ENCODE peak calls at places on chromosome 17, in five cellular contexts. One of them, this sample, is unnamed.
A peak's percentile ranks its signal among the peaks of the same experiment; 100 is the strongest.

GRCh38 chr17:10099051-10099571 is 99.3 kb downstream of the GAS7 start:
- DNase-seq in A549: no peak
- DNase-seq in IMR-90: peak; percentile 57
- DNase-seq in esophagus squamous epithelium: no peak
- DNase-seq in endothelial cell of umbilical vein: no peak
- DNase-seq in this sample: no peak

GRCh38 chr17:1160591-1161041 is 19.2 kb downstream of the ABR start:
- DNase-seq in A549: no peak
- DNase-seq in IMR-90: no peak
- DNase-seq in esophagus squamous epithelium: no peak
- DNase-seq in endothelial cell of umbilical vein: no peak
- DNase-seq in this sample: no peak

GRCh38 chr17:32142038-32142856 is at the start of gene RHOT1:
- DNase-seq in A549: peak; percentile 87
- DNase-seq in IMR-90: peak; percentile 90
- DNase-seq in esophagus squamous epithelium: no peak
- DNase-seq in endothelial cell of umbilical vein: peak; percentile 83
- DNase-seq in this sample: peak; percentile 96

GRCh38 chr17:77409282-77410161 is 268.8 kb downstream of the SEC14L1 start:
- DNase-seq in A549: no peak
- DNase-seq in IMR-90: peak; percentile 58
- DNase-seq in esophagus squamous epithelium: no peak
- DNase-seq in endothelial cell of umbilical vein: no peak
- DNase-seq in this sample: no peak

GRCh38 chr17:43661699-43662431 is at the start of gene MEOX1:
- DNase-seq in A549: no peak
- DNase-seq in IMR-90: peak; percentile 82
- DNase-seq in esophagus squamous epithelium: no peak
- DNase-seq in endothelial cell of umbilical vein: no peak
- DNase-seq in this sample: no peak

GRCh38 chr17:28551421-28552186 is 820 bp downstream of the UNC119 start:
- DNase-seq in A549: no peak
- DNase-seq in IMR-90: no peak
- DNase-seq in esophagus squamous epithelium: no peak
- DNase-seq in endothelial cell of umbilical vein: peak; percentile 24
- DNase-seq in this sample: peak; percentile 76

GRCh38 chr17:82283208-82283749 is 9.8 kb upstream of the CSNK1D start:
- DNase-seq in A549: peak; percentile 69
- DNase-seq in IMR-90: peak; percentile 93
- DNase-seq in esophagus squamous epithelium: no peak
- DNase-seq in endothelial cell of umbilical vein: no peak
- DNase-seq in this sample: no peak

GRCh38 chr17:65278050-65278819 is 141.1 kb downstream of the RGS9 start:
- DNase-seq in A549: peak; percentile 87
- DNase-seq in IMR-90: peak; percentile 62
- DNase-seq in esophagus squamous epithelium: no peak
- DNase-seq in endothelial cell of umbilical vein: peak; percentile 58
- DNase-seq in this sample: no peak

GRCh38 chr17:75765981-75766380 is 989 bp upstream of the GALK1 start:
- DNase-seq in A549: no peak
- DNase-seq in IMR-90: no peak
- DNase-seq in esophagus squamous epithelium: no peak
- DNase-seq in endothelial cell of umbilical vein: no peak
- DNase-seq in this sample: peak; percentile 73

GRCh38 chr17:64984776-64985521 is 65.7 kb upstream of the LRRC37A3 start:
- DNase-seq in A549: no peak
- DNase-seq in IMR-90: peak; percentile 23
- DNase-seq in esophagus squamous epithelium: no peak
- DNase-seq in endothelial cell of umbilical vein: peak; percentile 34
- DNase-seq in this sample: no peak

GRCh38 chr17:7932483-7932891 is 481 bp downstream of the CNTROB start:
- DNase-seq in A549: peak; percentile 73
- DNase-seq in IMR-90: peak; percentile 21
- DNase-seq in esophagus squamous epithelium: no peak
- DNase-seq in endothelial cell of umbilical vein: peak; percentile 48
- DNase-seq in this sample: peak; percentile 84

GRCh38 chr17:58370309-58370708 is 18.3 kb upstream of the SUPT4H1 start:
- DNase-seq in A549: no peak
- DNase-seq in IMR-90: no peak
- DNase-seq in esophagus squamous epithelium: no peak
- DNase-seq in endothelial cell of umbilical vein: no peak
- DNase-seq in this sample: no peak
- H3K4me1 ChIP-seq in A549: peaks cover 4% of the 10 kb centered on the region
- H3K4me1 ChIP-seq in IMR-90: no peaks in the 10 kb centered on the region
- H3K4me1 ChIP-seq in esophagus squamous epithelium: peaks cover 11% of the 10 kb centered on the region
- H3K4me1 ChIP-seq in endothelial cell of umbilical vein: no peaks in the 10 kb centered on the region
- H3K4me1 ChIP-seq in this sample: no peaks in the 10 kb centered on the region

DNA sequence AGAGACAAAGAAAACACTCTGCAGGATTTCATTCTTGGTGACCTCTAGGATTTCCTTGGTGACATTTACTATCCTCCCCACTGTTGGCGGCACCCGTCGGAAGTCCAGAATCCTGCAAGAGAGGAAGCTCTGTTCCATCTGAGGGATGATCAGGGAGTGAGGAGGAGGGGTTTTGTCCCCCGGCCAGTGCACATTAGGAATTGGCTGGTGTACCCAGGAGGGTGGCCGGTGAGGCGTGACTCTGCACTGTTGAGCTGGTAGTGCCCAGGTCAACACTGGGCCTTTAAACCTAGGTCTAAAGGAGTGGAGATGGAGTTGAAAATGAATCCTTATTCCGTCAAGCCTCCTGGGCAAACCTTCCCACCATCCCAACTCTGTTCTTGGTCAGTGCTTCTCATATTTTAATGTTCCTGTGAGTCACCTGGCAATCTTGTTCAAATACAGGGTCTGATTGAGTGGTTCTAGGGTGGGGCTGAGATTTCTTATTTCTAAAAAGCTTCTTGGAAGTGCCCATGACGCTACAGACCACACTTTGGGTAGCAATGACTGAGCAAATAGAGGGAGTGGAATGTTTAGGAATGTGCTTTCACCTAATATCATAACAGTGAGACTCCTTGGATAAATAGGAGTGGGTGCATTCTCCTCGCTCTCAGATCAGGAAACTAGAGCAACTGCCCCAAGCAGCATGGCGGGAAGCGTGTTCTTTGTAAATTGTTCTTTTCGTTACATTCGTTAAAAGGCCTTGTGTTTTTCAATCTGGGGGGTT is 30.7 kb downstream of the PRKAR1A start:
- DNase-seq in A549: no peak
- DNase-seq in IMR-90: no peak
- DNase-seq in esophagus squamous epithelium: no peak
- DNase-seq in endothelial cell of umbilical vein: no peak
- DNase-seq in this sample: no peak
- TF ChIP-seq POLR2A in A549: no peak
- TF ChIP-seq POLR2A in IMR-90: no peak
- TF ChIP-seq POLR2A in esophagus squamous epithelium: no peak
- TF ChIP-seq POLR2A in endothelial cell of umbilical vein: no peak
- TF ChIP-seq POLR2A in this sample: no peak

GRCh38 chr17:29732613-29733012 is 109.9 kb upstream of the CORO6 start:
- DNase-seq in A549: no peak
- DNase-seq in IMR-90: peak; percentile 9
- DNase-seq in esophagus squamous epithelium: no peak
- DNase-seq in endothelial cell of umbilical vein: no peak
- DNase-seq in this sample: no peak

GRCh38 chr17:29728490-29728889 is 105.8 kb upstream of the CORO6 start:
- DNase-seq in A549: no peak
- DNase-seq in IMR-90: no peak
- DNase-seq in esophagus squamous epithelium: no peak
- DNase-seq in endothelial cell of umbilical vein: no peak
- DNase-seq in this sample: no peak

GRCh38 chr17:29733151-29733550 is 110.4 kb upstream of the CORO6 start:
- DNase-seq in A549: no peak
- DNase-seq in IMR-90: peak; percentile 42
- DNase-seq in esophagus squamous epithelium: no peak
- DNase-seq in endothelial cell of umbilical vein: no peak
- DNase-seq in this sample: no peak

GRCh38 chr17:29732209-29732608 is 109.5 kb upstream of the CORO6 start:
- DNase-seq in A549: no peak
- DNase-seq in IMR-90: no peak
- DNase-seq in esophagus squamous epithelium: no peak
- DNase-seq in endothelial cell of umbilical vein: no peak
- DNase-seq in this sample: no peak

DNA sequence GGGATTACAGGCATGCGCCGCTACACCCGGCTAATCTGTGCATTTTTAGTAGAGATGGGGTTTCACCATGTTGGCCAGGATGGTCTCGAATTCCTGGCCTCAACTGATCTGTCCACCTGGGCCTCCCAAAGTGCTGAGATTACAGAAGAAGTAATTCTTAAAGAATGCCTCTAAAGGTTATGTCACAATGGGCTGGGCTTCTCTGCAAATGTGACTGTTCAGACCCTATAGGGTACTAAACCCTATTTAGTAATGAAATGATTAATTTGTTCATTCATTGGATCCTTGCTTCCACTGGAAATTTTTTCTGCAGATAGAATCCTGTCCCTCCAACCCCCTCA is 108.8 kb upstream of the CORO6 start:
- DNase-seq in A549: no peak
- DNase-seq in IMR-90: no peak
- DNase-seq in esophagus squamous epithelium: no peak
- DNase-seq in endothelial cell of umbilical vein: no peak
- DNase-seq in this sample: no peak
- H3K4me1 ChIP-seq in A549: peaks cover 51% of the 10 kb centered on the region
- H3K4me1 ChIP-seq in IMR-90: peaks cover 28% of the 10 kb centered on the region
- H3K4me1 ChIP-seq in esophagus squamous epithelium: peaks cover 12% of the 10 kb centered on the region
- H3K4me1 ChIP-seq in endothelial cell of umbilical vein: peaks cover 29% of the 10 kb centered on the region
- H3K4me1 ChIP-seq in this sample: peaks cover 96% of the 10 kb centered on the region

DNA sequence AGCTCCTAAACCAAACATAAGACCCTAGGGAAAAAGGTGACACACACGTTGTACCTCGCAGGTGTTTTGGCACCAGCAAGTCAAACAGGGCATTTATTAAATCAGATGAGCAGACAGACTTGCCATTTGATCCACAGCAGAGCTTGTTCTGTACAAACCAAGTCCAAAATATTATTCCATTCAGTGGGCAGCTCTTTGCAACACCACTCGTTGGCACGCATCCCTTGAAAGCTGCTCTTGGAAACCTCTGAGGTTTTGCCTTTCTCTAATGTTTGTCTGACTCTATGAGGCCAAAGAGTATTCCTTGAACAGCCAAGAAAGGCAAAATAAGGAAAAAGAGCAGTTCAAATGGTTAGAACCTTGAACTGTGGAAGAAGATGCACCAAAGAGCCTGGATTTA is 12.7 kb downstream of the TMEM100 start:
- DNase-seq in A549: no peak
- DNase-seq in IMR-90: no peak
- DNase-seq in esophagus squamous epithelium: no peak
- DNase-seq in endothelial cell of umbilical vein: no peak
- DNase-seq in this sample: no peak
- TF ChIP-seq POLR2A in A549: no peak
- TF ChIP-seq POLR2A in IMR-90: no peak
- TF ChIP-seq POLR2A in esophagus squamous epithelium: no peak
- TF ChIP-seq POLR2A in endothelial cell of umbilical vein: no peak
- TF ChIP-seq POLR2A in this sample: no peak

GRCh38 chr17:41523225-41523593 is 4.5 kb upstream of the KRT15 start:
- DNase-seq in A549: no peak
- DNase-seq in IMR-90: no peak
- DNase-seq in esophagus squamous epithelium: no peak
- DNase-seq in endothelial cell of umbilical vein: no peak
- DNase-seq in this sample: no peak
- H3K4me1 ChIP-seq in A549: peaks cover 30% of the 10 kb centered on the region
- H3K4me1 ChIP-seq in IMR-90: peaks cover 27% of the 10 kb centered on the region
- H3K4me1 ChIP-seq in esophagus squamous epithelium: peaks cover 28% of the 10 kb centered on the region
- H3K4me1 ChIP-seq in endothelial cell of umbilical vein: peaks cover 27% of the 10 kb centered on the region
- H3K4me1 ChIP-seq in this sample: peaks cover 12% of the 10 kb centered on the region

DNA sequence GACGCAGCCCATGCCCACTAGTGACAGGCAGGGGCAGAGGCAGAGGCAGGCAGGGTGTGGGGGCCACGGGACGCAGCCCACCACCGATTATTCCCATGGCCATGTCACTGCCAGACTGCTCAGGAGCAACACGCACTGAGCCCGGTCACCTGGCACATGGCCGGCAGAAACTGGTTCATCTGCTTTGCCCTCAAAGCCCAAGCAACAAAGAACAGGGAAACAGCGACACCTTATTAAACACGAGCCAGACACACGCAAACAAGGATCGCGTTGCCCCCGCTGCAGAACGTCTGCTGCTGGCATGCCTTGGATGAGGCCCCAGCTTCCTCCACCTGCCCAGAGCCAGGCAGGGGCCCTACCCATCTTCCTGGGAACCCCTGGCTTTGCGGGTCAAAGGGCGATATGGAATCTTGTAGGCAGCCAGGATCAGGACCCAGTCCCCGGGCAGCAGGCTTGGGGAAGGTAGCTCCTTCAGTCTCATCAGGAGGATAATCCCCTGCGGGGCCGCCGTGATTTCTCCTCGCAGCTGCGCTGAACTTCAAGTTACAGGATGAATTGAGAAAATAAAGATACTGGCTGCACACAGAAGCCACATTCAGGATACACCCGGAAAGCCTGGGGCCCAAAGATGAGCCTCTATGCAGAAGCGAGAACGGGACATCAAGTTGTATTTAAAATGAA is 4.8 kb downstream of the TBC1D16 start:
- DNase-seq in A549: no peak
- DNase-seq in IMR-90: no peak
- DNase-seq in esophagus squamous epithelium: no peak
- DNase-seq in endothelial cell of umbilical vein: no peak
- DNase-seq in this sample: peak; percentile 37
- TF ChIP-seq POLR2A in A549: no peak
- TF ChIP-seq POLR2A in IMR-90: no peak
- TF ChIP-seq POLR2A in esophagus squamous epithelium: no peak
- TF ChIP-seq POLR2A in endothelial cell of umbilical vein: no peak
- TF ChIP-seq POLR2A in this sample: no peak

DNA sequence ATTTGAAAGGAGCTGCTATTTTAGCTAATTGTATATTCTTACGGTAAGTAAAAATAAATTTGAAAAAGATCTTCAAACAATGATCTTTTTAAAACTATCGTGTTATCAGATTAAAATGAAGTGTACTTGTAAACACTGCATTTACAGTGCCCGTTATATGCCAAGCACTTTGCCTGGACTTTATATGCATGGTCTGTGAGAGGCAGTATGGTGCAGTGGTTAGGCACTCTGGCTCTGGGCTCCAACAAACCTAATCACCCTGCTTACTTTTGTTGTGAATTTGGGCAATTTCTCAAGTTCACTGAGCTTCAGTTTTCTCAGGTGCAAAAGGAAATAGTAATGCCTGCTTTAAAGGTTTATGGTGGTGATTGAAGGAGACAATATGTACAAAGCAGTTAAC is 1.4 kb downstream of the PMP22 start:
- DNase-seq in A549: no peak
- DNase-seq in IMR-90: no peak
- DNase-seq in esophagus squamous epithelium: no peak
- DNase-seq in endothelial cell of umbilical vein: no peak
- DNase-seq in this sample: no peak
- H3K4me1 ChIP-seq in A549: peaks cover 29% of the 10 kb centered on the region
- H3K4me1 ChIP-seq in IMR-90: peaks cover 5% of the 10 kb centered on the region
- H3K4me1 ChIP-seq in esophagus squamous epithelium: peaks cover 21% of the 10 kb centered on the region
- H3K4me1 ChIP-seq in endothelial cell of umbilical vein: peaks cover 15% of the 10 kb centered on the region
- H3K4me1 ChIP-seq in this sample: peaks cover 49% of the 10 kb centered on the region

This sample was measured in spleen.